ENCODE peak calls at places on chromosomes 12 and 14, in seven cellular contexts. D is BJ, J is AG04449, Q is testis, G is endodermal cell, H is fibroblast of lung, C is bronchial epithelial cell. A is an unnamed sample.

GRCh38 chr14:75650253-75651058 is 10.2 kb downstream of the ERG28 start:
- DNase-seq in D (no peak), J (no peak), Q (no peak), G (no peak), H (no peak), C (no peak), A (no peak)

GRCh38 chr14:54567634-54568561 is 970 bp downstream of the SAMD4A start:
- DNase-seq in D (no peak), J (no peak), Q (peak), G (peak), H (peak), C (peak), A (no peak)

GRCh38 chr12:24751181-24751580 is 197.7 kb downstream of the BCAT1 start:
- DNase-seq in D (no peak), J (no peak), Q (no peak), G (no peak), H (peak), C (no peak), A (no peak)

GRCh38 chr12:104482113-104482512 is 25.4 kb downstream of the CHST11 start:
- DNase-seq in D (no peak), J (no peak), Q (no peak), G (no peak), H (no peak), C (no peak), A (no peak)

GRCh38 chr14:33567736-33568124 is 383.1 kb downstream of the EGLN3 start:
- DNase-seq in D (no peak), J (no peak), Q (no peak), G (no peak), H (peak), C (peak), A (no peak)

GRCh38 chr12:28032811-28033537 is 60.4 kb upstream of the PTHLH start:
- DNase-seq in D (no peak), J (no peak), Q (no peak), G (no peak), H (peak), C (peak), A (peak)

GRCh38 chr12:66423290-66423689 is 121.0 kb downstream of the HELB start:
- DNase-seq in D (no peak), J (no peak), Q (no peak), G (no peak), H (no peak), C (no peak), A (no peak)

GRCh38 chr14:23365353-23366162 is 586 bp upstream of the EFS start:
- DNase-seq in D (no peak), J (no peak), Q (no peak), G (peak), H (peak), C (peak), A (no peak)

GRCh38 chr14:69346710-69347109 is 51.4 kb downstream of the ERH start:
- DNase-seq in D (no peak), J (no peak), Q (peak), G (peak), H (peak), C (peak), A (no peak)

GRCh38 chr12:49705479-49706267 is 1.5 kb downstream of the FMNL3 start:
- DNase-seq in D (no peak), J (peak), Q (peak), G (peak), H (peak), C (peak), A (peak)

GRCh38 chr12:18576104-18576622 is 161.6 kb downstream of the PLCZ1 start:
- DNase-seq in D (no peak), J (no peak), Q (no peak), G (no peak), H (peak), C (peak), A (no peak)

GRCh38 chr12:69108024-69108423 is 131.3 kb upstream of the CPSF6 start:
- DNase-seq in D (no peak), J (no peak), Q (no peak), G (no peak), H (peak), C (no peak), A (no peak)

DNA sequence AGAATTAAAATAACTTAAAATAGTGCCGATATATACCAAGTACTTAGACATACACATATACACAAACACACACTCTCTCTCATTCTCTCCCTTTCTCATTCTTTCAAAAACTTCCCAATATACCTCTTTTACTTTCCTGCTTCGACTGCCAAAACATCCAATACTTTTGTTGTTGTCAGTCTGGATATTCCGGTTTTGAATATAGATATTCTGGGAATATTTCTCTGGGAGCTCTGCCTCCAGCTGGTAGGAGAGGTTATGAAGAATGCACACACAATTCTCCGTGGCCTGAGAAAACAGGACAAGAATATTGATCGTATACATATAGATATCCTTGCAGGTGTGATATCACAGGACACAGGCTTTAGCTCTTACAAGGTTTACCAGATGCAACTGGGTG is 66.6 kb upstream of the YARS2 start:
- DNase-seq in D (no peak), J (no peak), Q (no peak), G (no peak), H (no peak), C (no peak), A (no peak)
- H3K4me3 ChIP-seq in D (no peak), J (no peak), Q (no peak), G (no peak), H (no peak), C (no peak), A (no peak)

GRCh38 chr12:96988919-96989318 is 81.9 kb downstream of the NEDD1 start:
- DNase-seq in D (no peak), J (no peak), Q (no peak), G (no peak), H (no peak), C (no peak), A (no peak)

GRCh38 chr12:96986883-96987523 is 79.9 kb downstream of the NEDD1 start:
- DNase-seq in D (no peak), J (no peak), Q (no peak), G (peak), H (peak), C (peak), A (no peak)

GRCh38 chr12:96985515-96986362 is 78.7 kb downstream of the NEDD1 start:
- DNase-seq in D (no peak), J (no peak), Q (peak), G (peak), H (no peak), C (no peak), A (no peak)

GRCh38 chr12:96994900-96995299 is 87.8 kb downstream of the NEDD1 start:
- DNase-seq in D (no peak), J (no peak), Q (no peak), G (no peak), H (no peak), C (no peak), A (no peak)

GRCh38 chr12:96989916-96990315 is 82.9 kb downstream of the NEDD1 start:
- DNase-seq in D (no peak), J (no peak), Q (no peak), G (peak), H (peak), C (peak), A (no peak)
- TF ChIP-seq CTCF in D (no peak), J (no peak), Q (no peak), G (peak), H (no peak), C (peak), A (peak)

GRCh38 chr12:86137936-86138335 is 118.3 kb downstream of the MGAT4C start:
- DNase-seq in D (peak), J (peak), Q (no peak), G (no peak), H (peak), C (peak), A (peak)
- H3K4me3 ChIP-seq in D (no peak), J (no peak), Q (no peak), G (no peak), H (no peak), C (no peak), A (no peak)

GRCh38 chr14:71049435-71050147 is 142.3 kb downstream of the PCNX1 start:
- DNase-seq in D (no peak), J (no peak), Q (no peak), G (no peak), H (peak), C (peak), A (no peak)

GRCh38 chr14:71054706-71055105 is 147.4 kb downstream of the PCNX1 start:
- DNase-seq in D (no peak), J (no peak), Q (no peak), G (no peak), H (no peak), C (no peak), A (no peak)

GRCh38 chr14:71056168-71056567 is 148.9 kb downstream of the PCNX1 start:
- DNase-seq in D (no peak), J (no peak), Q (no peak), G (no peak), H (no peak), C (no peak), A (no peak)

GRCh38 chr14:71048393-71048792 is 141.1 kb downstream of the PCNX1 start:
- DNase-seq in D (no peak), J (no peak), Q (no peak), G (no peak), H (no peak), C (no peak), A (no peak)

GRCh38 chr14:71050227-71050823 is 143.1 kb downstream of the PCNX1 start:
- DNase-seq in D (no peak), J (no peak), Q (no peak), G (no peak), H (peak), C (peak), A (no peak)
- TF ChIP-seq CTCF in D (peak), J (peak), Q (no peak), G (peak), H (peak), C (peak), A (peak)

GRCh38 chr14:95514131-95515079 is 2.0 kb downstream of the SYNE3 start:
- DNase-seq in D (no peak), J (no peak), Q (no peak), G (peak), H (no peak), C (peak), A (no peak)

GRCh38 chr14:95515523-95516517 is 630 bp downstream of the SYNE3 start:
- DNase-seq in D (no peak), J (no peak), Q (peak), G (peak), H (peak), C (no peak), A (no peak)

GRCh38 chr14:95516554-95517209 is at the start of gene SYNE3:
- DNase-seq in D (no peak), J (no peak), Q (peak), G (peak), H (no peak), C (no peak), A (no peak)

GRCh38 chr14:95513261-95513660 is 3.2 kb downstream of the SYNE3 start:
- DNase-seq in D (no peak), J (no peak), Q (no peak), G (no peak), H (no peak), C (no peak), A (no peak)

GRCh38 chr14:95515080-95515489 is 1.4 kb downstream of the SYNE3 start:
- DNase-seq in D (no peak), J (no peak), Q (peak), G (peak), H (no peak), C (peak), A (no peak)
- H3K4me3 ChIP-seq in D (peak), J (peak), Q (peak), G (peak), H (peak), C (no peak), A (no peak)